ENCODE peak calls at places on chromosomes 1 and 21, in four cellular contexts. One of them, this sample, is unnamed.

GRCh38 chr21:15126948-15127347 is 62.1 kb upstream of the NRIP1 start:
- DNase-seq in spleen: no peak
- DNase-seq in heart right ventricle: no peak
- DNase-seq in right lobe of liver: no peak
- DNase-seq in this sample: no peak

GRCh38 chr1:5781079-5781478 is 211.1 kb downstream of the NPHP4 start:
- DNase-seq in spleen: no peak
- DNase-seq in heart right ventricle: no peak
- DNase-seq in right lobe of liver: no peak
- DNase-seq in this sample: no peak

GRCh38 chr1:154736840-154737239 is 128.9 kb upstream of the ADAR start:
- DNase-seq in spleen: no peak
- DNase-seq in heart right ventricle: no peak
- DNase-seq in right lobe of liver: no peak
- DNase-seq in this sample: no peak

GRCh38 chr21:29206445-29206844 is 76.0 kb downstream of the MAP3K7CL start:
- DNase-seq in spleen: no peak
- DNase-seq in heart right ventricle: no peak
- DNase-seq in right lobe of liver: no peak
- DNase-seq in this sample: no peak

GRCh38 chr1:48214820-48215219 is 7.7 kb upstream of the SLC5A9 start:
- DNase-seq in spleen: no peak
- DNase-seq in heart right ventricle: no peak
- DNase-seq in right lobe of liver: no peak
- DNase-seq in this sample: no peak

GRCh38 chr1:165144757-165145397 is 211.6 kb downstream of the LMX1A start:
- DNase-seq in spleen: no peak
- DNase-seq in heart right ventricle: peak; percentile 36
- DNase-seq in right lobe of liver: no peak
- DNase-seq in this sample: no peak

GRCh38 chr1:82921759-82922158 is 1077.2 kb downstream of the TTLL7 start:
- DNase-seq in spleen: no peak
- DNase-seq in heart right ventricle: no peak
- DNase-seq in right lobe of liver: no peak
- DNase-seq in this sample: no peak

GRCh38 chr1:45566722-45567121 is 16.1 kb downstream of the AKR1A1 start:
- DNase-seq in spleen: no peak
- DNase-seq in heart right ventricle: peak; percentile 53
- DNase-seq in right lobe of liver: peak; percentile 64
- DNase-seq in this sample: no peak

GRCh38 chr1:23122023-23122738 is 46.5 kb downstream of the LUZP1 start:
- DNase-seq in spleen: no peak
- DNase-seq in heart right ventricle: peak; percentile 32
- DNase-seq in right lobe of liver: no peak
- DNase-seq in this sample: no peak

GRCh38 chr1:22025368-22026154 is 24.1 kb downstream of the CELA3A start:
- DNase-seq in spleen: peak; percentile 93
- DNase-seq in heart right ventricle: peak; percentile 91
- DNase-seq in right lobe of liver: peak; percentile 82
- DNase-seq in this sample: peak; percentile 63

GRCh38 chr1:156927215-156928042 is 7.0 kb downstream of the LRRC71 start:
- DNase-seq in spleen: peak; percentile 17
- DNase-seq in heart right ventricle: peak; percentile 60
- DNase-seq in right lobe of liver: peak; percentile 73
- DNase-seq in this sample: no peak

GRCh38 chr1:35390600-35391494 is 122.3 kb downstream of the ZMYM4 start:
- DNase-seq in spleen: no peak
- DNase-seq in heart right ventricle: no peak
- DNase-seq in right lobe of liver: no peak
- DNase-seq in this sample: no peak

GRCh38 chr1:161091796-161092507 is 2.6 kb upstream of the NECTIN4 start:
- DNase-seq in spleen: no peak
- DNase-seq in heart right ventricle: no peak
- DNase-seq in right lobe of liver: no peak
- DNase-seq in this sample: no peak

GRCh38 chr1:18998016-18998724 is 41.7 kb upstream of the IFFO2 start:
- DNase-seq in spleen: no peak
- DNase-seq in heart right ventricle: no peak
- DNase-seq in right lobe of liver: no peak
- DNase-seq in this sample: no peak

GRCh38 chr1:227885648-227886502 is 61.9 kb downstream of the WNT9A start:
- DNase-seq in spleen: peak; percentile 76
- DNase-seq in heart right ventricle: peak; percentile 73
- DNase-seq in right lobe of liver: peak; percentile 56
- DNase-seq in this sample: no peak

GRCh38 chr1:210445485-210445884 is 116.8 kb downstream of the HHAT start:
- DNase-seq in spleen: no peak
- DNase-seq in heart right ventricle: no peak
- DNase-seq in right lobe of liver: no peak
- DNase-seq in this sample: no peak

GRCh38 chr1:183093821-183094287 is 70.6 kb downstream of the LAMC1 start:
- DNase-seq in spleen: no peak
- DNase-seq in heart right ventricle: no peak
- DNase-seq in right lobe of liver: no peak
- DNase-seq in this sample: no peak

GRCh38 chr1:235078480-235078803 is 50.2 kb downstream of the TOMM20 start:
- DNase-seq in spleen: no peak
- DNase-seq in heart right ventricle: no peak
- DNase-seq in right lobe of liver: no peak
- DNase-seq in this sample: no peak

GRCh38 chr1:235077163-235077540 is 51.5 kb downstream of the TOMM20 start:
- DNase-seq in spleen: peak; percentile 30
- DNase-seq in heart right ventricle: no peak
- DNase-seq in right lobe of liver: no peak
- DNase-seq in this sample: no peak

GRCh38 chr1:235078927-235079381 is 49.7 kb downstream of the TOMM20 start:
- DNase-seq in spleen: no peak
- DNase-seq in heart right ventricle: no peak
- DNase-seq in right lobe of liver: no peak
- DNase-seq in this sample: no peak

GRCh38 chr1:235076504-235077162 is 52.0 kb downstream of the TOMM20 start:
- DNase-seq in spleen: peak; percentile 35
- DNase-seq in heart right ventricle: no peak
- DNase-seq in right lobe of liver: no peak
- DNase-seq in this sample: no peak

DNA sequence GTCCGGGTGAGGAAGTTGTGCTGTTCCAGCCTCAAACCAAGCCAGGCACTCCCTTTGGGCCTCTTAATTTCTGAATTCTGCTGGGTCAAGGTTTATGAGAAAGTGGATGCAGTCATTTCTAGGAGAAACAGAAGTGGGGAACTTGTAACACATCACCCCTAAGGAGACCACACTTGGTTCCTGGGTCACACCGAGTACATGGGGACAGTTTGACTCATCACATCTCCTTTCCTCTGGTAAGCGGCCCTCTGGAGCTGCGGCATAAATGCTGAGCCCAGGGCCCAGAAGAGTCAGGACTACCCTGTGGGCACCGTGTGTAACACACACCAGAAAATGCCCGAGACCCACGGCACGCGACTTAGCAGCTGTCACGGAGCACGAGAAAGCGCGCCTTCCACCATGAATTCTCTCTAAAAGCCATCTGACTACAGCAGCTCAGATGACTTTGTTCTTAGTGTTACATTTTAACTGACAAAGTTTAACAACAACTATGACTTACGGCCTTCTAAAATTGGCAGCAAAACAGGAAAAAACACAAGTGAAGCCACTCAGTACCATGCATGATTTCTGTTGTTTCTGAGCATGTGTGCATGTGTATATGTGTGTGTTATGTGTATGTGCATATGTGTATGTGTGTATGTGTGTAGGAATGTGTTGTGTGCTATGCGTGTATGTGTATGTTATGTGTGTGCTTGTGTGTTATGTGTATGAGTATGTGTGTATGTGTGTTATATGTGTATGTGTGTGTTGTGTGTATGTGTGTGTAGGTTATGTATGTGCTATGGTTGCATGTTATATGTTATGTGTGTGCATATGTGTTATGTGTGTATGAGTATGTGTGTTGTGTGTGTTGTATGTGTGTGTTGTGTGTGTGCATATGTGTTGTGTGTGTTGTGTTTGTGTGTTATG is 50.8 kb downstream of the TOMM20 start:
- DNase-seq in spleen: peak; percentile 78
- DNase-seq in heart right ventricle: no peak
- DNase-seq in right lobe of liver: peak; percentile 51
- DNase-seq in this sample: no peak
- H3K4me1 ChIP-seq in spleen: peaks cover 42% of the 10 kb centered on the region
- H3K4me1 ChIP-seq in heart right ventricle: peaks cover 81% of the 10 kb centered on the region
- H3K4me1 ChIP-seq in right lobe of liver: peaks cover 72% of the 10 kb centered on the region
- H3K4me1 ChIP-seq in this sample: peaks cover 51% of the 10 kb centered on the region

DNA sequence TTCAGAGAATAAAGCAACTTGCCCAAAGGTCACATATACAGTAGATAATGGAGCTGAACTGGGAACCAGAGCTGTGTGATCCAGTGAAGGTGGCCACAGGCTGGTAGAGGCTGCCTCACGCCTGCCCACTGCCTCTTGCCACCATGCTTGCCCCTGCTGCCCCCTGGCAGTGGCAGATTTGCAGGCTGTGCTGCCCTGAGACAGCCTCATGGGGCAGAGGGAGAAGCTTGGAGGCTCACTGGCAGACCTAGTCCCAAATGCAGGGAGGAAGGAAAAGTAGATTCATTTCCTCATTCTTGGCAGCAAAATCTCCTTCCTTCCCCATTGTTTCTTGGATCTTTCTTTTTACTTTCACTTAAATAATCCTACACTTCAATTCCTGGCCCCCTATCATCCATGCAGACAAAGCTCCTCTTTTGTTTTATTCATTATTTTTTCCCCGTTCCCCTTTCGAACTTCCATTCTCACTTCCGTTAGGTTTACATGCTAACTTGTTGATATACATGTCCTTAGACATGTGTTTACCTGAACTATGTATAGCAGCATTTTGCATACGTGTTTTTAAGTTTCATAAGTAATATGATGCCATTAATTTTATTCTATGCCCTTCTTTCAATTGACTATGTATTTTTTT is 66.9 kb upstream of the LYST start:
- DNase-seq in spleen: no peak
- DNase-seq in heart right ventricle: no peak
- DNase-seq in right lobe of liver: no peak
- DNase-seq in this sample: no peak
- H3K4me1 ChIP-seq in spleen: peaks cover 71% of the 10 kb centered on the region
- H3K4me1 ChIP-seq in heart right ventricle: peaks cover 21% of the 10 kb centered on the region
- H3K4me1 ChIP-seq in right lobe of liver: peaks cover 42% of the 10 kb centered on the region
- H3K4me1 ChIP-seq in this sample: peaks cover 4% of the 10 kb centered on the region

DNA sequence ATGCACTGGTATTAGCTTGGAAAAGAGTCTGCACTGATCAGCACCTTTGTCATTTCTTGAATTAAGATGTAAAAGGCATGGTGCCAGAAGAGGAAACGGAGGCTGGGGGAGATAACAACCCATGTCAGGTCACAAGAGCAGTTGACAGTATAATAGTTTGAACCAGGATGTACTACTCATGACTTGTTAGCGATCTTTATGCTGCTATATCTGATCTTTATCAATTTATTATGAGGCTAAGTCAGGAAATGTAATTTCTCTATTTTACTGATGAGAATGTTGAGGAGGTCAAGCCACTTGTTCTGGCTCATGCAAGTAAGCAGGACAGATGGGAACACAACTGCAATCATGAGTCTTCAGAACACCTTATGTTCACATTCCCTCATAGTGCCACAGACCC is 41.4 kb downstream of the RGS5 start:
- DNase-seq in spleen: no peak
- DNase-seq in heart right ventricle: no peak
- DNase-seq in right lobe of liver: no peak
- DNase-seq in this sample: no peak
- H3K4me1 ChIP-seq in spleen: no peaks in the 10 kb centered on the region
- H3K4me1 ChIP-seq in heart right ventricle: peaks cover 26% of the 10 kb centered on the region
- H3K4me1 ChIP-seq in right lobe of liver: no peaks in the 10 kb centered on the region
- H3K4me1 ChIP-seq in this sample: peaks cover 79% of the 10 kb centered on the region

GRCh38 chr1:151990856-151991198 is 2.8 kb downstream of the S100A10 start:
- DNase-seq in spleen: no peak
- DNase-seq in heart right ventricle: peak; percentile 70
- DNase-seq in right lobe of liver: no peak
- DNase-seq in this sample: no peak
- H3K4me1 ChIP-seq in spleen: peaks cover 56% of the 10 kb centered on the region
- H3K4me1 ChIP-seq in heart right ventricle: peaks cover 81% of the 10 kb centered on the region
- H3K4me1 ChIP-seq in right lobe of liver: peaks cover 43% of the 10 kb centered on the region
- H3K4me1 ChIP-seq in this sample: peaks cover 68% of the 10 kb centered on the region